ENCODE peak calls at places on chromosome 19, in four cellular contexts. G, I, W and S are unnamed samples.

GRCh38 chr19:19169236-19170052 is 619 bp downstream of the MEF2B start:
- DNase-seq in I (no peak), G (no peak), W (no peak), S (no peak)

GRCh38 chr19:44748426-44749254 is at the start of gene BCL3:
- DNase-seq in I (peak; percentile 35), W (peak; percentile 73), G (peak; percentile 81), S (peak; percentile 59)

GRCh38 chr19:12864721-12865715 is 16.2 kb downstream of the DNASE2 start:
- DNase-seq in I (no peak), G (no peak), W (no peak), S (no peak)

GRCh38 chr19:4870025-4870700 is 2.7 kb upstream of the PLIN3 start:
- DNase-seq in I (no peak), G (peak; percentile 49), W (peak; percentile 33), S (no peak)

GRCh38 chr19:13031917-13032623 is 36.8 kb downstream of the NFIX start:
- DNase-seq in G (no peak), W (no peak), I (no peak), S (no peak)

GRCh38 chr19:54329476-54330165 is 9.3 kb downstream of the LILRA4 start:
- DNase-seq in G (no peak), W (no peak), I (no peak), S (no peak)

GRCh38 chr19:48524728-48525127 is 13.1 kb upstream of the LMTK3 start:
- DNase-seq in G (no peak), W (no peak), I (no peak), S (no peak)

GRCh38 chr19:51600940-51601575 is 29.1 kb downstream of the SIGLEC5 start:
- DNase-seq in W (no peak), I (no peak), G (peak; percentile 82), S (no peak)

GRCh38 chr19:46721269-46722003 is 4.5 kb upstream of the PRKD2 start:
- DNase-seq in I (no peak), G (no peak), W (no peak), S (no peak)

GRCh38 chr19:47239152-47239551 is 8.2 kb upstream of the BBC3 start:
- DNase-seq in I (no peak), W (no peak), G (no peak), S (no peak)

GRCh38 chr19:4369888-4370260 is 26.5 kb downstream of the MPND start:
- DNase-seq in G (peak; percentile 89), W (peak; percentile 83), I (peak; percentile 72), S (peak; percentile 64)

GRCh38 chr19:5826531-5827341 is 12.8 kb downstream of the FUT6 start:
- DNase-seq in G (peak; percentile 59), W (no peak), I (no peak), S (peak; percentile 40)